ENCODE peak calls at places on chromosomes 7 and 10, in seven cellular contexts. Q, R, U, D, L, N and V are unnamed samples.

GRCh38 chr7:111911166-111911961 is 294.8 kb downstream of the DOCK4 start:
- DNase-seq in L (no peak), N (no peak), D (no peak), R (no peak), Q (no peak), U (no peak), V (no peak)

GRCh38 chr7:103063895-103064294 is 10.7 kb downstream of the FBXL13 start:
- DNase-seq in R (no peak), D (no peak), L (no peak), N (no peak), U (no peak), Q (no peak), V (no peak)

GRCh38 chr7:30974605-30975256 is 11.0 kb downstream of the GHRHR start:
- DNase-seq in R (peak; percentile 82), D (peak; percentile 82), U (peak; percentile 87), Q (peak; percentile 69), N (peak; percentile 40), L (no peak), V (peak; percentile 67)

GRCh38 chr7:42156957-42157721 is 79.9 kb downstream of the GLI3 start:
- DNase-seq in L (no peak), D (no peak), Q (no peak), N (no peak), R (no peak), U (no peak), V (no peak)

GRCh38 chr10:11658801-11659368 is 47.4 kb upstream of the USP6NL start:
- DNase-seq in U (no peak), D (no peak), Q (no peak), L (no peak), N (no peak), R (no peak), V (peak; percentile 52)

GRCh38 chr10:44195120-44196007 is 189.5 kb downstream of the CXCL12 start:
- DNase-seq in D (no peak), Q (peak; percentile 54), U (peak; percentile 65), N (peak; percentile 42), R (peak; percentile 52), L (peak; percentile 87), V (no peak)

GRCh38 chr10:46544989-46545791 is 11.3 kb downstream of the GPRIN2 start:
- DNase-seq in N (peak; percentile 12), D (no peak), Q (peak; percentile 5), L (no peak), R (no peak), U (no peak), V (peak; percentile 66)

GRCh38 chr7:88069093-88069492 is 135.0 kb downstream of the ADAM22 start:
- DNase-seq in D (no peak), N (no peak), U (no peak), Q (no peak), L (no peak), R (no peak), V (no peak)

GRCh38 chr7:111357691-111358090 is 204.6 kb downstream of the IMMP2L start:
- DNase-seq in Q (no peak), D (no peak), N (no peak), U (no peak), R (no peak), L (no peak), V (no peak)

GRCh38 chr7:16428672-16429071 is 7.3 kb upstream of the CRPPA start:
- DNase-seq in D (no peak), U (no peak), Q (no peak), R (no peak), N (no peak), L (no peak), V (no peak)

GRCh38 chr10:63431962-63432797 is 33.6 kb downstream of the JMJD1C start:
- DNase-seq in U (no peak), D (no peak), R (no peak), Q (no peak), N (no peak), L (no peak), V (no peak)

GRCh38 chr7:2024227-2024918 is 208.4 kb downstream of the MAD1L1 start:
- DNase-seq in L (no peak), R (peak; percentile 15), D (no peak), Q (no peak), N (no peak), U (no peak), V (peak; percentile 37)

GRCh38 chr10:80177781-80178636 is 27.3 kb downstream of the ANXA11 start:
- DNase-seq in R (no peak), N (no peak), Q (no peak), D (no peak), U (no peak), L (no peak), V (no peak)

GRCh38 chr7:117015258-117016184 is 62.2 kb downstream of the ST7 start:
- DNase-seq in U (no peak), Q (no peak), D (no peak), N (no peak), R (no peak), L (no peak), V (no peak)

GRCh38 chr7:13021566-13021965 is 334.1 kb downstream of the ARL4A start:
- DNase-seq in Q (no peak), N (no peak), L (no peak), D (no peak), R (no peak), U (no peak), V (no peak)

GRCh38 chr7:604038-604883 is 84.6 kb upstream of the PDGFA start:
- DNase-seq in L (no peak), D (no peak), N (peak; percentile 67), Q (peak; percentile 88), U (no peak), R (peak; percentile 70), V (no peak)

GRCh38 chr7:7331523-7331922 is 149.2 kb downstream of the C1GALT1 start:
- DNase-seq in N (no peak), U (no peak), D (no peak), R (no peak), L (no peak), Q (no peak), V (no peak)

GRCh38 chr7:7327423-7327822 is 145.1 kb downstream of the C1GALT1 start:
- DNase-seq in L (no peak), Q (no peak), R (no peak), N (no peak), D (no peak), U (no peak), V (no peak)

GRCh38 chr7:7333610-7334009 is 151.3 kb downstream of the C1GALT1 start:
- DNase-seq in D (no peak), U (no peak), N (no peak), L (no peak), Q (no peak), R (no peak), V (no peak)

GRCh38 chr7:7329321-7329720 is 147.0 kb downstream of the C1GALT1 start:
- DNase-seq in U (no peak), D (no peak), Q (no peak), N (no peak), R (no peak), L (no peak), V (no peak)

GRCh38 chr7:7330997-7331396 is 148.7 kb downstream of the C1GALT1 start:
- DNase-seq in U (no peak), N (no peak), R (no peak), D (no peak), Q (no peak), L (no peak), V (no peak)
- TF ChIP-seq CTCF in U (no peak), N (no peak), R (no peak), D (no peak), Q (no peak), L (no peak), V (peak; percentile 27)

GRCh38 chr10:110648743-110649651 is 4.9 kb downstream of the RBM20 start:
- DNase-seq in L (no peak), N (no peak), U (no peak), D (no peak), Q (no peak), R (no peak), V (no peak)
- TF ChIP-seq CTCF in L (peak; percentile 8), N (no peak), U (no peak), D (no peak), Q (no peak), R (no peak), V (no peak)

DNA sequence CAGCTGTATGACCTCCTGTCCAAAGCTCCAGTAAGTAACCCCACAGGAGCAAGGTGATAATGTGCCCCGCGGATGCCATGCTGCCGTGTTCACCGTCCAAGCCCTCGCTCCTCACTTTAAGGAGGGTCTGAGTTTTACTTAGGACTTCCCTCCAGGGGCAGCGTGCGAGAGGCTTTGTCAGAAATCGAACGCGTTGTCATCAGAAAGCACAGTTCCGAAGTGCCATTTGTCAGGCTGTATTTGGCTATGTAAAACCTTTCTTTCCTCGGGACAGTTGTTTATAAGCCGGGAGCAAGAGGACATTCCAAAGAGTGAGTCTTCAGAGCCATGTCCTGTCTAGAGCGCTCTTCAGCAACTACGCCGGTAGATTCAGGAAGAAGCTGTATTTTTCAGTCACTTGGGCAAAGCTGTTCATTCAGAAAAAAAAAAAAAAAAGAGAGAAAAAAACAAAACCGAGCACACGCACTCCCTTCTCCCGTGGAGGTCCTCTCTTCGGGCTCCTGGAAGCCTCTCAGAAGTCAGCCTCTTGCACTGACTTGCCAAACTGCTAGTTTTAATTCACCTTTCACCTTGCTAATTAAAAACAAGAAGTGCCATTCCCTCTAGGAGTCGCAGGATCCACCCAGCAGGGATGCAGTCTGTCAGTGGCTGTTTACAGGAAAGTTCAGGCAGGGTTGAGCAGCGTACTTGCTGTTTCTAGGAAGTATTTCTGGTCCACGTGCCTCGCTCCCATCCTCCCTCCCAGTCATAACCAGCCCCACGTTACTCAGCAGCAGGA is at the start of gene SEMA3E:
- DNase-seq in U (peak; percentile 61), N (no peak), D (peak; percentile 22), L (no peak), R (peak; percentile 13), Q (no peak), V (no peak)
- TF ChIP-seq CTCF in U (no peak), N (no peak), D (no peak), L (no peak), R (no peak), Q (no peak), V (peak; percentile 15)

GRCh38 chr7:26385240-26385639 is 93.6 kb downstream of the SNX10 start:
- DNase-seq in L (no peak), R (no peak), N (no peak), D (no peak), Q (no peak), U (no peak), V (no peak)
- TF ChIP-seq CTCF in L (no peak), R (no peak), N (no peak), D (no peak), Q (no peak), U (no peak), V (no peak)

DNA sequence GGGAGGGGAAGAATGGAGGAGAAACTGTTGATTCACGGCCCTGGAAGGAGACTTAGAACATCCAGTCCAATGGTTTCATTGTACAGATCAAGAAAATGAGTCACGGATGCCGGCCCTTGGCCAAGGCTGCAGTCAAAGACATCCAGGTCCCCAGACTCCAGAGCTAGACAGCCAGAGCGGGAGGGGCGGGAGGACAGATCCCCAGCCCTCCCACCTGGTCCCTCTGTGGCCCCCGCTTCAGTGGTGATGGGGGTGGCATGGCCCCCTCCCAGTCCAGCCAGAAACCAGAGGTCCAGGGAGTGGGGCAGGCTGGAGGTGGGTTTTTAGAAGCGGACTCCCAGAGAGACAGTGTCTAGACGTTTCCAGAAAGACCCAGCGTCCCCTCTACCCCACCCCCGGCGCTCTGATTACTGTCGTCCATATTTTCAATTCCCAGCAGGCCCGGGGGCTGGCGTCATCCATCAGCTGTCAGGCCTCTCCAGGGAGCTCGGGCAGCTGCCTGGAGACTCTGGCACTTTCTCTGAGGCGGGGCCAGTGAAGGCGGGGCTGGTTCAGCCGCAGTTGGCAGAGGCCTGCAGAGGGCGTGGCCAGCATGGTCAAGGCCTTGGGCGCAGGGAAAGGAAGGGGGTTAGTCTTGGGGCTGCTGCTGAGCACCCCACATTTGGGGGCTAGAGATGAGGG is 8.0 kb upstream of the HSPB1 start:
- DNase-seq in Q (peak; percentile 97), L (peak; percentile 83), D (no peak), U (peak; percentile 89), R (peak; percentile 98), N (peak; percentile 96), V (no peak)
- TF ChIP-seq CTCF in Q (no peak), L (no peak), D (no peak), U (no peak), R (no peak), N (no peak), V (no peak)